ENCODE peak calls at places on chromosomes 12 and 14, in ten cellular contexts. R, H, E, U, Z, Y, K, G, O and L are unnamed samples.

GRCh38 chr12:109722753-109723109 is 9.1 kb downstream of the FAM222A start:
- DNase-seq in R (no peak), H (no peak), E (no peak), U (no peak), Z (no peak), Y (no peak), K (no peak), G (no peak), O (no peak), L (no peak)

GRCh38 chr12:62618948-62619347 is 152.3 kb downstream of the MON2 start:
- DNase-seq in R (no peak), H (no peak), E (no peak), U (no peak), Z (no peak), Y (no peak), K (no peak), G (no peak), O (no peak), L (no peak)

GRCh38 chr14:53462931-53463778 is 310.0 kb upstream of the DDHD1 start:
- DNase-seq in R (no peak), H (no peak), E (no peak), U (no peak), Z (no peak), Y (no peak), K (no peak), G (no peak), O (no peak), L (no peak)

GRCh38 chr14:31229638-31230229 is 22.1 kb upstream of the HECTD1 start:
- DNase-seq in R (peak), H (no peak), E (peak), U (peak), Z (peak), Y (peak), K (no peak), G (peak), O (peak), L (no peak)

GRCh38 chr12:30822385-30823139 is 67.8 kb upstream of the CAPRIN2 start:
- DNase-seq in R (peak), H (peak), E (peak), U (no peak), Z (peak), Y (peak), K (peak), G (peak), O (no peak), L (no peak)

GRCh38 chr12:130222519-130223255 is 60.4 kb downstream of the FZD10 start:
- DNase-seq in R (no peak), H (no peak), E (no peak), U (no peak), Z (no peak), Y (no peak), K (no peak), G (no peak), O (no peak), L (no peak)

GRCh38 chr14:25090716-25091454 is 40.9 kb upstream of the STXBP6 start:
- DNase-seq in R (no peak), H (no peak), E (peak), U (no peak), Z (no peak), Y (peak), K (no peak), G (peak), O (no peak), L (no peak)

GRCh38 chr14:50937800-50938199 is 6.5 kb downstream of the PYGL start:
- DNase-seq in R (no peak), H (no peak), E (no peak), U (no peak), Z (no peak), Y (no peak), K (no peak), G (no peak), O (no peak), L (no peak)

GRCh38 chr14:58864751-58865519 is 227.2 kb downstream of the DACT1 start:
- DNase-seq in R (no peak), H (no peak), E (peak), U (no peak), Z (no peak), Y (no peak), K (no peak), G (peak), O (peak), L (no peak)

GRCh38 chr12:754871-755562 is 2.6 kb downstream of the WNK1 start:
- DNase-seq in R (no peak), H (no peak), E (peak), U (no peak), Z (no peak), Y (peak), K (no peak), G (peak), O (peak), L (peak)

GRCh38 chr14:87368751-87369150 is 624.2 kb downstream of the GALC start:
- DNase-seq in R (no peak), H (no peak), E (no peak), U (no peak), Z (no peak), Y (no peak), K (no peak), G (no peak), O (no peak), L (no peak)

GRCh38 chr12:122159879-122160278 is 14.1 kb downstream of the IL31 start:
- DNase-seq in R (no peak), H (no peak), E (no peak), U (no peak), Z (no peak), Y (no peak), K (no peak), G (no peak), O (no peak), L (no peak)

GRCh38 chr12:14907953-14908352 is 22.3 kb upstream of the MGP start:
- DNase-seq in R (no peak), H (no peak), E (no peak), U (no peak), Z (no peak), Y (no peak), K (no peak), G (no peak), O (no peak), L (no peak)

GRCh38 chr12:144650-145284 is 69.2 kb downstream of the SLC6A12 start:
- DNase-seq in R (no peak), H (no peak), E (no peak), U (no peak), Z (no peak), Y (no peak), K (no peak), G (no peak), O (no peak), L (no peak)

DNA sequence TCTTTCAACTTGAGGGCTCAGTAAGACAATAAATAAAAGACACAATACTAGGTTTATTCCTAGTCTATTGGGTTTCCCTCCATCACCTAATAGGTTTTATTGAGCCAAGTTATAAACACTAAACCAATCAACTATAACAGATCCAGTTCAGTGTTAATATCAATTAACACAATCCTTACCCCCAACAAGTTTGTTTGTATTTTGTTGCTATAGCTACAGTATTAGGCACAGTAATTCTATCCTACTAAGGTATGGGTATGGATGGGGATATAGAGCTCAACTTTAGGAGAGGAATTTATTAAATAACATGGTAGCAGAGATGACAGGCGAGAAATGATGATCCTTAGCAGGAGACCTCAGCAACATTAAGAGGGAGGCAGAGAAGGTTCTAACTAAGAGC is 13.3 kb downstream of the PPP4R3A start:
- DNase-seq in R (no peak), H (no peak), E (no peak), U (no peak), Z (no peak), Y (no peak), K (no peak), G (no peak), O (no peak), L (no peak)
- H3K4me3 ChIP-seq in R (no peak), H (no peak), E (no peak), U (no peak), Z (no peak), Y (no peak), K (no peak), G (no peak), O (no peak), L (no peak)

GRCh38 chr12:2052861-2053674 is at the start of gene CACNA1C:
- DNase-seq in R (peak), H (no peak), E (peak), U (no peak), Z (peak), Y (peak), K (peak), G (peak), O (no peak), L (peak)
- H3K4me3 ChIP-seq in R (peak), H (peak), E (peak), U (peak), Z (peak), Y (peak), K (peak), G (peak), O (peak), L (peak)

DNA sequence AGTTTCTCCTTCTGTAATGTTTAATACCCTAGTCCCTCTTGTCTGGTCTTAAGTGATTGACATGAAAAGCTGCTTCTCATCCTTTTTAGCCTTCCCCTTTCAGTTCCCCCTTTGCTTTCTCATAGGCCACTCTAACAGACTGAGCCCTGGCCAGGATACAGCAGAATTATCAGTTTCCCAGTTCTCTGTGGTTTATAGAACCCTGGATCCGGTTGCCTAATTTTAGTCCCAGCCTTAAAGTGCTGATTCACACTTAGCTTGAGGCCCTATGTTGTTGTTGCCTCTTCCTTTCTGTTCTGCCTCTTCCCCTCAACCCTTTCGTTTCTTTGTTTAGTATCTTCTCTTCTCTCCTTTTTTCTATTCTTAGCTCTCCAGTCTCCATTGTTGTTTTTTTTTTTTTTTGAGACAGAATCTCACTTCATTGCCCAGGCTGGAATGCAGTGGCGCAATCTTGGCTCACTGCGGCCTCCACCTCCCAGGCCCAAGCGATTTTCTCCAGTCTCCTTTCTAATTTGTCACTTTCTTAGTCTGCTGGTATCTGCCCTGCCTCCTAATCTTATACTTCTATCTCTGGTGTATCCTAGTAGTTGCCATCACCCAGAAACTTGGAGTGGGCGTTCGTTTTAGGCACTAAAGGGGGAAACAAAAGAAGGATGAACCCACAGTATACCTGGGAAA is 2.9 kb upstream of the BIN2 start:
- DNase-seq in R (no peak), H (no peak), E (peak), U (no peak), Z (no peak), Y (peak), K (no peak), G (peak), O (no peak), L (peak)
- H3K4me3 ChIP-seq in R (no peak), H (no peak), E (no peak), U (no peak), Z (no peak), Y (no peak), K (no peak), G (no peak), O (no peak), L (no peak)

GRCh38 chr14:76086636-76087035 is 65.1 kb upstream of the GPATCH2L start:
- DNase-seq in R (no peak), H (no peak), E (no peak), U (no peak), Z (no peak), Y (no peak), K (no peak), G (no peak), O (no peak), L (no peak)
- H3K4me3 ChIP-seq in R (no peak), H (no peak), E (no peak), U (no peak), Z (no peak), Y (no peak), K (no peak), G (no peak), O (no peak), L (no peak)

DNA sequence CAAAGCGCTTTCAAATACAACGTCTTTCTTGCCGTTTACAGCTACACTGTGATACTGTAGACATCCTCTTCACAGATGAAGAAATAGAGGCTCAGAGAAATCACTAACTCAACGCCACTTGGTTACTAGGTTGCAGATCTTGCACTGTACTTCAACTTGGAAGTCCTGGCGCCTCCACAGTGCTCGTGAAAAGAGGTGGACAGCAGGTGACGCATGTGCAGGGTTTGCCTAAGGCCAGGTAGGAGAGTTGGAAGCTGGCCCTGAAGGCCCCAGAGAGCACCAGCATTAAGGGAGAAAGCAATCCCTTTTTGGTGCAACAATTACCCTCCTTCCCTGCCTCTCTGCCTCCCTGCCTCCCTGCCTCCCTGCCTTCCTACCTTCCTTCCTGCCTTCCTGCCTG is 22.8 kb upstream of the TSPAN9 start:
- DNase-seq in R (no peak), H (no peak), E (no peak), U (no peak), Z (no peak), Y (no peak), K (no peak), G (no peak), O (no peak), L (no peak)
- H3K4me3 ChIP-seq in R (no peak), H (no peak), E (no peak), U (no peak), Z (no peak), Y (no peak), K (no peak), G (no peak), O (no peak), L (no peak)

GRCh38 chr12:48180424-48180823 is 3.0 kb upstream of the CCDC184 start:
- DNase-seq in R (no peak), H (no peak), E (no peak), U (no peak), Z (no peak), Y (no peak), K (no peak), G (no peak), O (no peak), L (no peak)

GRCh38 chr12:48177985-48178384 is 5.5 kb upstream of the CCDC184 start:
- DNase-seq in R (no peak), H (no peak), E (no peak), U (no peak), Z (no peak), Y (no peak), K (no peak), G (no peak), O (no peak), L (no peak)

GRCh38 chr12:48175613-48176416 is 7.6 kb upstream of the CCDC184 start:
- DNase-seq in R (no peak), H (no peak), E (no peak), U (no peak), Z (no peak), Y (no peak), K (no peak), G (peak), O (no peak), L (no peak)

GRCh38 chr12:48180857-48181495 is 2.5 kb upstream of the CCDC184 start:
- DNase-seq in R (no peak), H (no peak), E (no peak), U (no peak), Z (no peak), Y (no peak), K (no peak), G (no peak), O (no peak), L (no peak)

DNA sequence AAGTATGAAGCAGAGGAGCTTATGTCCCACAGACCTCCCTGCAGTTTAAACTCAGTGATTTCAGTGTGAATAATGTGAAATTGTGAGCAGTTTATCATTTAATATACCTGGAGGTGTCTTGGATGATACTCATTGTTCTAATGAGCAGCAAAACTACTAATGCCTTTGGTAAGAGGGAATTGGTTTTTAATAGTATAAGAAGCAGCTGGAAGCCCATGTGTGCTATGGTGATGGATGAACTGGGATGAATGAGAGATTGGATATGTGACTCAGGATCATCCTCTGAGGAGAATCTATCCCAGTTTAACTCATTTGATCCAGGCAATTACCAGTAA is 7.1 kb upstream of the CCDC184 start:
- DNase-seq in R (no peak), H (no peak), E (no peak), U (no peak), Z (no peak), Y (no peak), K (no peak), G (no peak), O (no peak), L (no peak)
- H3K4me3 ChIP-seq in R (no peak), H (no peak), E (no peak), U (no peak), Z (no peak), Y (no peak), K (no peak), G (no peak), O (no peak), L (no peak)

GRCh38 chr14:42138406-42138805 is 531.7 kb downstream of the LRFN5 start:
- DNase-seq in R (no peak), H (no peak), E (no peak), U (no peak), Z (no peak), Y (no peak), K (no peak), G (no peak), O (no peak), L (no peak)
- H3K4me3 ChIP-seq in R (no peak), H (no peak), E (no peak), U (no peak), Z (no peak), Y (no peak), K (no peak), G (no peak), O (no peak), L (no peak)